ENCODE peak calls at places on chromosomes 6 and 20, in eight cellular contexts. J is nucleus accumbens, D is ELR, H is ecto neural progenitor cell, Q is T-helper 2 cell, T is neural crest cell, S is NCI-H1105 treated with DMSO at 0.1 percent for 48 hours, V is IMR-90. F is an unnamed sample.
A peak's percentile ranks its signal among the peaks of the same experiment; 100 is the strongest.

GRCh38 chr6:152625213-152625612 is 11.9 kb downstream of the SYNE1 start:
- DNase-seq in J (no peak), D (no peak), H (no peak), Q (no peak), T (no peak), S (peak; percentile 41), V (no peak), F (no peak)

GRCh38 chr6:49541936-49542335 is 8.5 kb upstream of the C6orf141 start:
- DNase-seq in J (no peak), D (no peak), H (no peak), Q (no peak), T (no peak), S (peak; percentile 79), V (no peak), F (no peak)

GRCh38 chr6:46325561-46326525 is 155.1 kb upstream of the ENPP5 start:
- DNase-seq in J (peak; percentile 9), D (peak; percentile 13), H (no peak), Q (no peak), T (no peak), S (peak; percentile 95), V (peak; percentile 28), F (peak; percentile 69)

GRCh38 chr6:168574075-168574698 is 133.2 kb downstream of the SMOC2 start:
- DNase-seq in J (no peak), D (no peak), H (no peak), Q (no peak), T (no peak), S (no peak), V (no peak), F (no peak)

GRCh38 chr6:399785-400517 is 8.4 kb downstream of the IRF4 start:
- DNase-seq in J (no peak), D (no peak), H (no peak), Q (no peak), T (no peak), S (no peak), V (no peak), F (no peak)

GRCh38 chr6:52016918-52017748 is 70.3 kb downstream of the PKHD1 start:
- DNase-seq in J (no peak), D (no peak), H (no peak), Q (no peak), T (no peak), S (no peak), V (no peak), F (peak; percentile 52)

GRCh38 chr20:7264137-7264536 is 496.7 kb downstream of the BMP2 start:
- DNase-seq in J (no peak), D (no peak), H (no peak), Q (no peak), T (no peak), S (no peak), V (no peak), F (no peak)

GRCh38 chr6:125279961-125280360 is 21.8 kb downstream of the HDDC2 start:
- DNase-seq in J (no peak), D (no peak), H (no peak), Q (no peak), T (no peak), S (no peak), V (no peak), F (no peak)

GRCh38 chr6:101608724-101609123 is 215.2 kb downstream of the GRIK2 start:
- DNase-seq in J (no peak), D (no peak), H (no peak), Q (no peak), T (no peak), S (no peak), V (no peak), F (no peak)